ENCODE peak calls at places on chromosomes 4 and X, in six cellular contexts. One of them, this sample, is unnamed.

GRCh38 chr4:137200322-137200721 is 332.0 kb downstream of the PCDH18 start:
- DNase-seq in ovary: no peak
- DNase-seq in NB4: no peak
- DNase-seq in gastrocnemius medialis: no peak
- DNase-seq in A549: no peak
- DNase-seq in body of pancreas: no peak
- DNase-seq in this sample: no peak

GRCh38 chr4:101019941-101020401 is 327.4 kb downstream of the PPP3CA start:
- DNase-seq in NB4: no peak
- DNase-seq in ovary: no peak
- DNase-seq in gastrocnemius medialis: no peak
- DNase-seq in body of pancreas: no peak
- DNase-seq in A549: no peak
- DNase-seq in this sample: no peak

GRCh38 chr4:179415016-179415841 is 1973.0 kb upstream of the AGA start:
- DNase-seq in A549: no peak
- DNase-seq in body of pancreas: no peak
- DNase-seq in gastrocnemius medialis: no peak
- DNase-seq in NB4: no peak
- DNase-seq in ovary: no peak
- DNase-seq in this sample: no peak

GRCh38 chrX:129013574-129013973 is 509.7 kb downstream of the SMARCA1 start:
- DNase-seq in body of pancreas: no peak
- DNase-seq in ovary: no peak
- DNase-seq in NB4: peak
- DNase-seq in gastrocnemius medialis: no peak
- DNase-seq in A549: no peak
- DNase-seq in this sample: no peak

GRCh38 chr4:15654556-15655222 is 468 bp downstream of the FBXL5 start:
- DNase-seq in NB4: peak
- DNase-seq in gastrocnemius medialis: peak
- DNase-seq in ovary: peak
- DNase-seq in body of pancreas: peak
- DNase-seq in A549: peak
- DNase-seq in this sample: no peak

GRCh38 chrX:17944833-17945497 is 83.9 kb upstream of the RAI2 start:
- DNase-seq in ovary: no peak
- DNase-seq in gastrocnemius medialis: no peak
- DNase-seq in body of pancreas: no peak
- DNase-seq in NB4: peak
- DNase-seq in A549: no peak
- DNase-seq in this sample: peak

GRCh38 chr4:76779740-76780459 is 118.0 kb downstream of the SOWAHB start:
- DNase-seq in ovary: no peak
- DNase-seq in NB4: peak
- DNase-seq in gastrocnemius medialis: no peak
- DNase-seq in A549: no peak
- DNase-seq in body of pancreas: no peak
- DNase-seq in this sample: no peak

GRCh38 chr4:141352775-141353544 is 132.3 kb downstream of the ZNF330 start:
- DNase-seq in body of pancreas: no peak
- DNase-seq in gastrocnemius medialis: no peak
- DNase-seq in ovary: no peak
- DNase-seq in NB4: peak
- DNase-seq in A549: no peak
- DNase-seq in this sample: peak

GRCh38 chr4:141131738-141132688 is 1.3 kb downstream of the RNF150 start:
- DNase-seq in NB4: no peak
- DNase-seq in body of pancreas: peak
- DNase-seq in ovary: peak
- DNase-seq in gastrocnemius medialis: peak
- DNase-seq in A549: no peak
- DNase-seq in this sample: no peak

GRCh38 chr4:39446842-39447573 is 11.7 kb downstream of the RPL9 start:
- DNase-seq in body of pancreas: peak
- DNase-seq in A549: no peak
- DNase-seq in ovary: peak
- DNase-seq in gastrocnemius medialis: no peak
- DNase-seq in NB4: peak
- DNase-seq in this sample: peak

GRCh38 chr4:173821851-173822250 is 291.8 kb upstream of the HAND2 start:
- DNase-seq in A549: no peak
- DNase-seq in body of pancreas: no peak
- DNase-seq in NB4: no peak
- DNase-seq in ovary: no peak
- DNase-seq in gastrocnemius medialis: no peak
- DNase-seq in this sample: no peak

GRCh38 chr4:138804705-138805104 is 210.9 kb upstream of the NOCT start:
- DNase-seq in NB4: no peak
- DNase-seq in body of pancreas: no peak
- DNase-seq in gastrocnemius medialis: no peak
- DNase-seq in ovary: no peak
- DNase-seq in A549: no peak
- DNase-seq in this sample: no peak

GRCh38 chr4:21947768-21948346 is 715 bp downstream of the KCNIP4 start:
- DNase-seq in ovary: no peak
- DNase-seq in NB4: no peak
- DNase-seq in gastrocnemius medialis: no peak
- DNase-seq in A549: no peak
- DNase-seq in body of pancreas: no peak
- DNase-seq in this sample: no peak

GRCh38 chr4:164935363-164935762 is 42.1 kb downstream of the TRIM61 start:
- DNase-seq in body of pancreas: no peak
- DNase-seq in ovary: no peak
- DNase-seq in NB4: peak
- DNase-seq in gastrocnemius medialis: no peak
- DNase-seq in A549: no peak
- DNase-seq in this sample: no peak

GRCh38 chrX:150192846-150193245 is 170.3 kb upstream of the MAMLD1 start:
- DNase-seq in body of pancreas: no peak
- DNase-seq in NB4: no peak
- DNase-seq in ovary: no peak
- DNase-seq in gastrocnemius medialis: no peak
- DNase-seq in A549: no peak
- DNase-seq in this sample: no peak

GRCh38 chr4:48939785-48940184 is 33.2 kb upstream of the OCIAD2 start:
- DNase-seq in A549: peak
- DNase-seq in gastrocnemius medialis: no peak
- DNase-seq in body of pancreas: no peak
- DNase-seq in NB4: no peak
- DNase-seq in ovary: no peak
- DNase-seq in this sample: no peak

GRCh38 chrX:45006002-45006800 is 133.2 kb downstream of the KDM6A start:
- DNase-seq in gastrocnemius medialis: no peak
- DNase-seq in A549: peak
- DNase-seq in body of pancreas: no peak
- DNase-seq in NB4: no peak
- DNase-seq in ovary: no peak
- DNase-seq in this sample: no peak

GRCh38 chrX:103311401-103311785 is 603 bp upstream of the BEX2 start:
- DNase-seq in NB4: no peak
- DNase-seq in body of pancreas: no peak
- DNase-seq in ovary: no peak
- DNase-seq in A549: no peak
- DNase-seq in gastrocnemius medialis: no peak
- DNase-seq in this sample: no peak

GRCh38 chrX:103309860-103310591 is 764 bp downstream of the BEX2 start:
- DNase-seq in body of pancreas: no peak
- DNase-seq in A549: no peak
- DNase-seq in NB4: no peak
- DNase-seq in gastrocnemius medialis: no peak
- DNase-seq in ovary: no peak
- DNase-seq in this sample: peak

GRCh38 chrX:103310592-103311400 is at the start of gene BEX2:
- DNase-seq in body of pancreas: peak
- DNase-seq in A549: peak
- DNase-seq in NB4: no peak
- DNase-seq in ovary: peak
- DNase-seq in gastrocnemius medialis: peak
- DNase-seq in this sample: peak
- TF ChIP-seq POLR2A in body of pancreas: peak
- TF ChIP-seq POLR2A in A549: no peak
- TF ChIP-seq POLR2A in NB4: no peak
- TF ChIP-seq POLR2A in ovary: peak
- TF ChIP-seq POLR2A in gastrocnemius medialis: no peak
- TF ChIP-seq POLR2A in this sample: peak

DNA sequence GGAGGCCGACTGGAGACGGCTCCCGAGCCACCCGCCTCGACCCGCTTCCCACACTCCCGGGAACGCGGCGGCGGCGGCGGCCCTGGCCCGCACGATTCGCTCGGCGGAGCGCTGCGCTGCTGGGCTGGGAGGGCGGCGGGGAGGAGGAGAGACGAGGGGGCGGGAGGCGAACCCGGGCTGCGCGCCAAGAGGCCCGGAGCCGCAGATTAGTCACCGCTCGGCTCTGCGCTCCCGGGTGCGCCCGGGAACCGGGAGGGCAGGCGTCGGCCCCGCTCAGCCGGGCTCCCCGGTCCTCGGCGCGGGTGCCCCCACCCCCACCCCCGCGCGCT is 11.2 kb upstream of the BCOR start:
- DNase-seq in A549: peak
- DNase-seq in NB4: peak
- DNase-seq in gastrocnemius medialis: peak
- DNase-seq in body of pancreas: peak
- DNase-seq in ovary: peak
- DNase-seq in this sample: peak
- TF ChIP-seq POLR2A in A549: peak
- TF ChIP-seq POLR2A in NB4: no peak
- TF ChIP-seq POLR2A in gastrocnemius medialis: peak
- TF ChIP-seq POLR2A in body of pancreas: peak
- TF ChIP-seq POLR2A in ovary: peak
- TF ChIP-seq POLR2A in this sample: peak

GRCh38 chr4:162700815-162701361 is 465.8 kb downstream of the NAF1 start:
- DNase-seq in A549: no peak
- DNase-seq in NB4: no peak
- DNase-seq in ovary: no peak
- DNase-seq in gastrocnemius medialis: no peak
- DNase-seq in body of pancreas: no peak
- DNase-seq in this sample: no peak
- TF ChIP-seq POLR2A in A549: no peak
- TF ChIP-seq POLR2A in NB4: no peak
- TF ChIP-seq POLR2A in ovary: no peak
- TF ChIP-seq POLR2A in gastrocnemius medialis: no peak
- TF ChIP-seq POLR2A in body of pancreas: no peak
- TF ChIP-seq POLR2A in this sample: no peak

DNA sequence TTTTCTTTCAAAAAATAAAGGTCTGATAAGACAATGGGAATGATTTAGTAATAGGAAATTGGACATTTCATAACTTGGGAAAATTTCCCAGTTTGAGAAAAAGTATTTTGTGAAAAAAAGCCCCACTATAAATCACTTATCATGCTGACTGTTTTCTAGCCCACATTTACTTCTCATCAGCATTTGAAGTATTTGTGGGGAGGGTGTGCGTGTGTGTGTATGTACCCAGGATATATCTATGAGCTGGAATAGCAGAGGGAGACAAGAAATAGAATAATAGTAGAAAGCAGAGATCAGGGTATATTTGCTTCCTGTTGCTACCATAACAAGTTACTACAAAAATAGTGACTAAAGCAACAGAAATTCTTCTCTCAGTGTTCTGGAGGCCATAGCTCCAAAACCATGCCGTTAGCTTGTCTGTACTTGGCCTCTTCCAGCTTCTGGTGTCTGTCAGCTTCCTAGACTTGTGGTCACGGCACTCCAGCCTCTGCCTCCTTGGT is 139.8 kb downstream of the PTTG2 start:
- DNase-seq in NB4: no peak
- DNase-seq in body of pancreas: no peak
- DNase-seq in gastrocnemius medialis: no peak
- DNase-seq in ovary: no peak
- DNase-seq in A549: no peak
- DNase-seq in this sample: no peak
- TF ChIP-seq POLR2A in NB4: no peak
- TF ChIP-seq POLR2A in body of pancreas: no peak
- TF ChIP-seq POLR2A in gastrocnemius medialis: no peak
- TF ChIP-seq POLR2A in ovary: no peak
- TF ChIP-seq POLR2A in A549: no peak
- TF ChIP-seq POLR2A in this sample: no peak

This sample was measured in erythroblast.